ENCODE peak calls at places on chromosomes 2 and 18, in six cellular contexts. R is hippocampal formation; Y is hypothalamus; Z is HCEC 1CT; I is GF-D8; Q is stimulated activated CD4-positive, alpha-beta T cell treated with anti-CD3 and anti-CD28 coated beads, Interleukin-12 subunit alpha, Interleukin-12 subunit beta, amount 100 ng/mL, for 24 hours. E is an unnamed sample.

GRCh38 chr2:174694920-174695319 is 69.4 kb downstream of the CHRNA1 start:
- DNase-seq in R (no peak), Y (no peak), Z (no peak), I (no peak), Q (no peak), E (no peak)

GRCh38 chr2:186594001-186594722 is 4.3 kb downstream of the ITGAV start:
- DNase-seq in R (no peak), Y (no peak), Z (no peak), I (no peak), Q (no peak), E (no peak)

GRCh38 chr2:101741775-101742520 is 44.4 kb downstream of the MAP4K4 start:
- DNase-seq in R (no peak), Y (peak; percentile 34), Z (no peak), I (no peak), Q (no peak), E (no peak)

GRCh38 chr18:39463986-39464385 is 1898.4 kb upstream of the CELF4 start:
- DNase-seq in R (no peak), Y (no peak), Z (peak; percentile 29), I (no peak), Q (no peak), E (no peak)

GRCh38 chr2:173997269-173997668 is 32.1 kb upstream of the SP3 start:
- DNase-seq in R (no peak), Y (peak; percentile 15), Z (no peak), I (peak; percentile 91), Q (no peak), E (no peak)

GRCh38 chr18:35153609-35154273 is 87.1 kb upstream of the ZNF397 start:
- DNase-seq in R (no peak), Y (no peak), Z (no peak), I (peak; percentile 64), Q (no peak), E (no peak)

GRCh38 chr18:77147418-77147852 is 14.9 kb upstream of the MBP start:
- DNase-seq in R (no peak), Y (no peak), Z (peak; percentile 33), I (no peak), Q (no peak), E (no peak)

GRCh38 chr2:188292446-188293239 is 969 bp downstream of the GULP1 start:
- DNase-seq in R (no peak), Y (peak; percentile 42), Z (peak; percentile 89), I (no peak), Q (no peak), E (peak; percentile 16)

GRCh38 chr2:28210535-28210934 is 182.1 kb upstream of the FOSL2 start:
- DNase-seq in R (no peak), Y (no peak), Z (no peak), I (no peak), Q (no peak), E (no peak)

GRCh38 chr2:148021059-148021985 is at the start of gene MBD5:
- DNase-seq in R (peak; percentile 74), Y (no peak), Z (peak; percentile 47), I (no peak), Q (no peak), E (peak; percentile 60)

GRCh38 chr2:21183726-21184125 is 60.0 kb downstream of the TDRD15 start:
- DNase-seq in R (no peak), Y (no peak), Z (no peak), I (no peak), Q (no peak), E (no peak)

GRCh38 chr2:69701100-69701945 is 40.6 kb upstream of the ANXA4 start:
- DNase-seq in R (no peak), Y (no peak), Z (no peak), I (no peak), Q (no peak), E (no peak)

GRCh38 chr18:67265464-67266245 is 250.9 kb downstream of the DSEL start:
- DNase-seq in R (no peak), Y (no peak), Z (peak; percentile 90), I (peak; percentile 25), Q (no peak), E (no peak)

GRCh38 chr2:68653034-68653433 is 9.7 kb downstream of the PROKR1 start:
- DNase-seq in R (no peak), Y (no peak), Z (no peak), I (no peak), Q (no peak), E (no peak)

GRCh38 chr2:149972039-149972438 is 384.5 kb upstream of the MMADHC start:
- DNase-seq in R (no peak), Y (no peak), Z (peak; percentile 9), I (no peak), Q (no peak), E (no peak)

GRCh38 chr2:232854082-232854481 is 16.0 kb upstream of the SNORC start:
- DNase-seq in R (no peak), Y (no peak), Z (peak; percentile 89), I (no peak), Q (no peak), E (no peak)

GRCh38 chr2:47002480-47003381 is 87.1 kb upstream of the MCFD2 start:
- DNase-seq in R (peak; percentile 86), Y (peak; percentile 78), Z (no peak), I (no peak), Q (no peak), E (peak; percentile 70)

GRCh38 chr2:241802806-241803318 is 6.1 kb upstream of the NEU4 start:
- DNase-seq in R (no peak), Y (no peak), Z (no peak), I (no peak), Q (no peak), E (no peak)

GRCh38 chr2:51812138-51812866 is 780.4 kb upstream of the NRXN1 start:
- DNase-seq in R (no peak), Y (no peak), Z (peak; percentile 60), I (no peak), Q (no peak), E (no peak)

GRCh38 chr2:10487144-10488104 is 39.3 kb upstream of the ODC1 start:
- DNase-seq in R (no peak), Y (no peak), Z (no peak), I (no peak), Q (no peak), E (no peak)

GRCh38 chr2:232328516-232329460 is 49.8 kb upstream of the ALPP start:
- DNase-seq in R (no peak), Y (no peak), Z (no peak), I (no peak), Q (no peak), E (no peak)

GRCh38 chr2:215410932-215411285 is 25.0 kb downstream of the FN1 start:
- DNase-seq in R (no peak), Y (no peak), Z (peak; percentile 97), I (no peak), Q (no peak), E (no peak)

GRCh38 chr2:110657721-110658305 is 20.1 kb downstream of the BUB1 start:
- DNase-seq in R (no peak), Y (no peak), Z (no peak), I (no peak), Q (no peak), E (no peak)

GRCh38 chr2:218899147-218899546 is 18.5 kb downstream of the WNT10A start:
- DNase-seq in R (no peak), Y (no peak), Z (no peak), I (no peak), Q (no peak), E (no peak)

GRCh38 chr2:177692042-177692823 is 299.7 kb downstream of the AGPS start:
- DNase-seq in R (no peak), Y (no peak), Z (no peak), I (no peak), Q (no peak), E (no peak)

GRCh38 chr2:70785137-70785911 is 5.1 kb downstream of the FIGLA start:
- DNase-seq in R (peak; percentile 62), Y (peak; percentile 11), Z (peak; percentile 23), I (no peak), Q (peak; percentile 25), E (peak; percentile 30)

GRCh38 chr18:27704721-27705361 is 472.1 kb downstream of the CDH2 start:
- DNase-seq in R (no peak), Y (no peak), Z (no peak), I (no peak), Q (no peak), E (no peak)

GRCh38 chr2:191115391-191115790 is 35.4 kb downstream of the STAT4 start:
- DNase-seq in R (no peak), Y (no peak), Z (no peak), I (peak; percentile 46), Q (peak; percentile 32), E (no peak)

GRCh38 chr2:75379811-75380210 is 180.5 kb upstream of the TACR1 start:
- DNase-seq in R (no peak), Y (no peak), Z (no peak), I (no peak), Q (no peak), E (no peak)

GRCh38 chr2:11100976-11101375 is 54.3 kb upstream of the SLC66A3 start:
- DNase-seq in R (no peak), Y (no peak), Z (no peak), I (no peak), Q (no peak), E (no peak)

GRCh38 chr18:57845468-57846103 is 42.5 kb upstream of the ATP8B1 start:
- DNase-seq in R (no peak), Y (no peak), Z (no peak), I (no peak), Q (no peak), E (no peak)